ENCODE peak calls at places on chromosomes 1 and 21, in nine cellular contexts. One of them, this sample, is unnamed.

GRCh38 chr1:65207317-65207716 is 59.3 kb downstream of the AK4 start:
- DNase-seq in suprapubic skin: no peak
- DNase-seq in stomach: no peak
- DNase-seq in uterus: no peak
- DNase-seq in adrenal gland: no peak
- DNase-seq in Peyer's patch: no peak
- DNase-seq in esophagus muscularis mucosa: no peak
- DNase-seq in ovary: no peak
- DNase-seq in K562: no peak
- DNase-seq in this sample: no peak

GRCh38 chr1:206502403-206502802 is 4.9 kb upstream of the RASSF5 start:
- DNase-seq in ovary: no peak
- DNase-seq in K562: no peak
- DNase-seq in stomach: no peak
- DNase-seq in esophagus muscularis mucosa: no peak
- DNase-seq in Peyer's patch: no peak
- DNase-seq in adrenal gland: no peak
- DNase-seq in suprapubic skin: no peak
- DNase-seq in uterus: no peak
- DNase-seq in this sample: no peak

GRCh38 chr1:235073331-235073967 is 55.2 kb downstream of the TOMM20 start:
- DNase-seq in stomach: peak
- DNase-seq in adrenal gland: no peak
- DNase-seq in uterus: no peak
- DNase-seq in esophagus muscularis mucosa: no peak
- DNase-seq in ovary: no peak
- DNase-seq in Peyer's patch: peak
- DNase-seq in K562: no peak
- DNase-seq in suprapubic skin: peak
- DNase-seq in this sample: no peak

GRCh38 chr1:114549137-114549536 is 32.3 kb downstream of the BCAS2 start:
- DNase-seq in ovary: no peak
- DNase-seq in uterus: no peak
- DNase-seq in suprapubic skin: no peak
- DNase-seq in Peyer's patch: no peak
- DNase-seq in K562: no peak
- DNase-seq in stomach: no peak
- DNase-seq in adrenal gland: no peak
- DNase-seq in esophagus muscularis mucosa: no peak
- DNase-seq in this sample: no peak

GRCh38 chr1:206658264-206658980 is 23.1 kb downstream of the DYRK3 start:
- DNase-seq in uterus: no peak
- DNase-seq in stomach: peak
- DNase-seq in suprapubic skin: no peak
- DNase-seq in adrenal gland: no peak
- DNase-seq in Peyer's patch: peak
- DNase-seq in K562: peak
- DNase-seq in esophagus muscularis mucosa: no peak
- DNase-seq in ovary: no peak
- DNase-seq in this sample: peak

GRCh38 chr1:15584489-15585363 is at the start of gene AGMAT:
- DNase-seq in adrenal gland: peak
- DNase-seq in suprapubic skin: no peak
- DNase-seq in esophagus muscularis mucosa: no peak
- DNase-seq in uterus: peak
- DNase-seq in K562: no peak
- DNase-seq in ovary: peak
- DNase-seq in Peyer's patch: peak
- DNase-seq in stomach: peak
- DNase-seq in this sample: peak

GRCh38 chr1:182169203-182169602 is 107.7 kb upstream of the ZNF648 start:
- DNase-seq in suprapubic skin: no peak
- DNase-seq in K562: no peak
- DNase-seq in ovary: no peak
- DNase-seq in esophagus muscularis mucosa: no peak
- DNase-seq in adrenal gland: no peak
- DNase-seq in stomach: no peak
- DNase-seq in Peyer's patch: peak
- DNase-seq in uterus: no peak
- DNase-seq in this sample: no peak

GRCh38 chr1:15948600-15949452 is 27.1 kb downstream of the ZBTB17 start:
- DNase-seq in Peyer's patch: peak
- DNase-seq in suprapubic skin: no peak
- DNase-seq in uterus: peak
- DNase-seq in adrenal gland: peak
- DNase-seq in stomach: peak
- DNase-seq in K562: peak
- DNase-seq in esophagus muscularis mucosa: no peak
- DNase-seq in ovary: peak
- DNase-seq in this sample: peak

GRCh38 chr1:244318512-244318911 is 133.2 kb downstream of the ADSS2 start:
- DNase-seq in suprapubic skin: no peak
- DNase-seq in Peyer's patch: no peak
- DNase-seq in ovary: no peak
- DNase-seq in esophagus muscularis mucosa: no peak
- DNase-seq in K562: no peak
- DNase-seq in stomach: no peak
- DNase-seq in adrenal gland: no peak
- DNase-seq in uterus: no peak
- DNase-seq in this sample: no peak

GRCh38 chr1:153678519-153679336 is at the start of gene NPR1:
- DNase-seq in Peyer's patch: peak
- DNase-seq in uterus: peak
- DNase-seq in adrenal gland: peak
- DNase-seq in esophagus muscularis mucosa: no peak
- DNase-seq in ovary: peak
- DNase-seq in stomach: peak
- DNase-seq in K562: no peak
- DNase-seq in suprapubic skin: peak
- DNase-seq in this sample: peak

GRCh38 chr1:61253059-61253735 is 170.8 kb downstream of the NFIA start:
- DNase-seq in Peyer's patch: peak
- DNase-seq in adrenal gland: peak
- DNase-seq in suprapubic skin: no peak
- DNase-seq in esophagus muscularis mucosa: peak
- DNase-seq in ovary: peak
- DNase-seq in stomach: peak
- DNase-seq in K562: peak
- DNase-seq in uterus: peak
- DNase-seq in this sample: peak

GRCh38 chr1:168218647-168219046 is 7.2 kb upstream of the SFT2D2 start:
- DNase-seq in stomach: no peak
- DNase-seq in K562: no peak
- DNase-seq in uterus: no peak
- DNase-seq in suprapubic skin: no peak
- DNase-seq in Peyer's patch: no peak
- DNase-seq in ovary: no peak
- DNase-seq in adrenal gland: no peak
- DNase-seq in esophagus muscularis mucosa: peak
- DNase-seq in this sample: no peak

GRCh38 chr1:231844986-231845502 is 218.5 kb downstream of the DISC1 start:
- DNase-seq in adrenal gland: no peak
- DNase-seq in suprapubic skin: peak
- DNase-seq in uterus: no peak
- DNase-seq in stomach: no peak
- DNase-seq in esophagus muscularis mucosa: no peak
- DNase-seq in ovary: no peak
- DNase-seq in K562: no peak
- DNase-seq in Peyer's patch: no peak
- DNase-seq in this sample: no peak

GRCh38 chr1:69421286-69421685 is 146.4 kb upstream of the LRRC7 start:
- DNase-seq in adrenal gland: no peak
- DNase-seq in Peyer's patch: no peak
- DNase-seq in uterus: no peak
- DNase-seq in suprapubic skin: no peak
- DNase-seq in stomach: no peak
- DNase-seq in ovary: no peak
- DNase-seq in K562: no peak
- DNase-seq in esophagus muscularis mucosa: no peak
- DNase-seq in this sample: no peak

GRCh38 chr1:54305906-54306514 is 100.2 kb downstream of the SSBP3 start:
- DNase-seq in suprapubic skin: no peak
- DNase-seq in adrenal gland: no peak
- DNase-seq in stomach: no peak
- DNase-seq in uterus: no peak
- DNase-seq in K562: peak
- DNase-seq in ovary: no peak
- DNase-seq in esophagus muscularis mucosa: no peak
- DNase-seq in Peyer's patch: no peak
- DNase-seq in this sample: peak

GRCh38 chr1:41900611-41901444 is 17.9 kb downstream of the HIVEP3 start:
- DNase-seq in uterus: no peak
- DNase-seq in esophagus muscularis mucosa: peak
- DNase-seq in Peyer's patch: no peak
- DNase-seq in adrenal gland: no peak
- DNase-seq in stomach: no peak
- DNase-seq in K562: no peak
- DNase-seq in suprapubic skin: no peak
- DNase-seq in ovary: no peak
- DNase-seq in this sample: no peak

GRCh38 chr1:40363721-40364120 is 9.8 kb upstream of the SMAP2 start:
- DNase-seq in K562: no peak
- DNase-seq in Peyer's patch: peak
- DNase-seq in stomach: no peak
- DNase-seq in uterus: no peak
- DNase-seq in ovary: no peak
- DNase-seq in adrenal gland: no peak
- DNase-seq in esophagus muscularis mucosa: no peak
- DNase-seq in suprapubic skin: no peak
- DNase-seq in this sample: no peak

GRCh38 chr1:214005716-214006115 is 17.9 kb downstream of the PROX1 start:
- DNase-seq in esophagus muscularis mucosa: peak
- DNase-seq in stomach: no peak
- DNase-seq in ovary: no peak
- DNase-seq in adrenal gland: no peak
- DNase-seq in uterus: no peak
- DNase-seq in Peyer's patch: no peak
- DNase-seq in K562: no peak
- DNase-seq in suprapubic skin: no peak
- DNase-seq in this sample: no peak

GRCh38 chr1:168706376-168706995 is 22.5 kb downstream of the DPT start:
- DNase-seq in esophagus muscularis mucosa: no peak
- DNase-seq in uterus: no peak
- DNase-seq in adrenal gland: no peak
- DNase-seq in stomach: no peak
- DNase-seq in Peyer's patch: no peak
- DNase-seq in ovary: no peak
- DNase-seq in suprapubic skin: no peak
- DNase-seq in K562: no peak
- DNase-seq in this sample: no peak

GRCh38 chr21:46145159-46145839 is 10.1 kb downstream of the FTCD start:
- DNase-seq in K562: no peak
- DNase-seq in ovary: peak
- DNase-seq in uterus: peak
- DNase-seq in adrenal gland: no peak
- DNase-seq in suprapubic skin: no peak
- DNase-seq in stomach: no peak
- DNase-seq in esophagus muscularis mucosa: no peak
- DNase-seq in Peyer's patch: no peak
- DNase-seq in this sample: no peak

GRCh38 chr1:156708245-156708661 is 2.9 kb upstream of the CRABP2 start:
- DNase-seq in suprapubic skin: no peak
- DNase-seq in Peyer's patch: no peak
- DNase-seq in esophagus muscularis mucosa: no peak
- DNase-seq in K562: no peak
- DNase-seq in ovary: no peak
- DNase-seq in uterus: no peak
- DNase-seq in adrenal gland: no peak
- DNase-seq in stomach: no peak
- DNase-seq in this sample: no peak
- TF ChIP-seq POLR2A in suprapubic skin: no peak
- TF ChIP-seq POLR2A in Peyer's patch: no peak
- TF ChIP-seq POLR2A in esophagus muscularis mucosa: no peak
- TF ChIP-seq POLR2A in K562: no peak
- TF ChIP-seq POLR2A in ovary: no peak
- TF ChIP-seq POLR2A in uterus: no peak
- TF ChIP-seq POLR2A in adrenal gland: no peak
- TF ChIP-seq POLR2A in stomach: no peak
- TF ChIP-seq POLR2A in this sample: no peak

DNA sequence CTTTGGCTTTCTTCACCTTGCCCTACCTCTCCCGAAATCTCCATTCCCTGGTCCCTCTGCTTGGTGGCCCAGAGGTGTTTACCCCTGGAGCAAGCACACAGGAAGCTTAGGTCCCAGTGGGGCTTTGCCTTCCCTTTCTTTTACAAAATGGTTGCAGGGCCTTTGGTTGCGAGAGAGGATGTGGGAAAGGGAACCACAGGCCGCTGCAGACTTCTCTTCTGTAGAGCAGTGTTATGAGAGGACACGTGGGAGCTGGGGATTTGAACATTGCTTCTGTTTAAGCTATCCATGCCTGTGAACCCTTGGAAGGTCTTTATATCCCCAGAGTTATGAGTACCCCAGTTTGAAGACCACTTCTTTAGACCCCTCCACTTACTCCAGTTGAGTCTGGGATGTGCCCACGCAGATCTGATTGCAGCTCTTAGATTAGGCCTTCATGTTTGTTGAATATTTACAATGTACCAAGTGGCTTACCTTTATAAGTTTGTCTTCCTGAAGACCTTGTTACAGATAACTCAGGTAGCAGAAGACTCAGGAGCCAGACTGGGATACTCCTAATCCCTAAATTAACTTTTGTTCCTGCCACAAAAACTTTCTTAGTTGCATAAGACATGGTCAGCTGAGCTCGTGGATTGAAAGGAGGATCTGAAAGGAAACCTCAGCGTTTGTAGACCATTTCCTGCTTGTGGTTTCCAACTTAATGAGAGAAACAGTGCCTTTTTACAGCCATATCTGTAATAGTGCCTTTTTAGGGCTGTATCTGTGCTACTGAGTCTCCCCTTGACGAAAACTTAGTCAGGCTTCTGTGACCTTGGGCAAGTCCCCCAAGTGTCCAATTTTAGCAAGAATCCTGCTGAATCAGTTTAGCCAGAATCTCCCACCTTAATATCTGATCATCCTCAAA is 21.9 kb upstream of the IVNS1ABP start:
- DNase-seq in stomach: peak
- DNase-seq in esophagus muscularis mucosa: peak
- DNase-seq in ovary: no peak
- DNase-seq in suprapubic skin: no peak
- DNase-seq in adrenal gland: peak
- DNase-seq in Peyer's patch: peak
- DNase-seq in uterus: no peak
- DNase-seq in K562: no peak
- DNase-seq in this sample: no peak
- TF ChIP-seq POLR2A in stomach: no peak
- TF ChIP-seq POLR2A in esophagus muscularis mucosa: no peak
- TF ChIP-seq POLR2A in ovary: no peak
- TF ChIP-seq POLR2A in suprapubic skin: no peak
- TF ChIP-seq POLR2A in adrenal gland: no peak
- TF ChIP-seq POLR2A in Peyer's patch: no peak
- TF ChIP-seq POLR2A in uterus: no peak
- TF ChIP-seq POLR2A in K562: no peak
- TF ChIP-seq POLR2A in this sample: no peak

GRCh38 chr1:6099787-6100765 is 54.4 kb downstream of the KCNAB2 start:
- DNase-seq in adrenal gland: no peak
- DNase-seq in esophagus muscularis mucosa: no peak
- DNase-seq in suprapubic skin: no peak
- DNase-seq in Peyer's patch: no peak
- DNase-seq in uterus: no peak
- DNase-seq in K562: no peak
- DNase-seq in stomach: no peak
- DNase-seq in ovary: no peak
- DNase-seq in this sample: no peak
- TF ChIP-seq POLR2A in adrenal gland: no peak
- TF ChIP-seq POLR2A in esophagus muscularis mucosa: no peak
- TF ChIP-seq POLR2A in suprapubic skin: no peak
- TF ChIP-seq POLR2A in Peyer's patch: no peak
- TF ChIP-seq POLR2A in uterus: no peak
- TF ChIP-seq POLR2A in K562: no peak
- TF ChIP-seq POLR2A in stomach: no peak
- TF ChIP-seq POLR2A in ovary: no peak
- TF ChIP-seq POLR2A in this sample: no peak

GRCh38 chr21:44316277-44316900 is 16.5 kb downstream of the PFKL start:
- DNase-seq in adrenal gland: no peak
- DNase-seq in suprapubic skin: no peak
- DNase-seq in Peyer's patch: no peak
- DNase-seq in K562: no peak
- DNase-seq in uterus: no peak
- DNase-seq in stomach: no peak
- DNase-seq in esophagus muscularis mucosa: no peak
- DNase-seq in ovary: no peak
- DNase-seq in this sample: no peak
- TF ChIP-seq POLR2A in adrenal gland: no peak
- TF ChIP-seq POLR2A in suprapubic skin: no peak
- TF ChIP-seq POLR2A in Peyer's patch: no peak
- TF ChIP-seq POLR2A in K562: no peak
- TF ChIP-seq POLR2A in uterus: no peak
- TF ChIP-seq POLR2A in stomach: no peak
- TF ChIP-seq POLR2A in esophagus muscularis mucosa: no peak
- TF ChIP-seq POLR2A in ovary: no peak
- TF ChIP-seq POLR2A in this sample: no peak